ENCODE peak calls at places on chromosome 9, in six cellular contexts. A is breast epithelium, P is thyroid gland, R is ovary, B is spleen, U is uterus. W is an unnamed sample.
A peak's percentile ranks its signal among the peaks of the same experiment; 100 is the strongest.

GRCh38 chr9:6645153-6646027 is at the start of gene GLDC:
- DNase-seq in A (peak; percentile 71), P (peak; percentile 89), R (peak; percentile 18), B (peak; percentile 79), U (peak; percentile 17), W (peak; percentile 32)

GRCh38 chr9:108331596-108331995 is 524.2 kb downstream of the ACTL7B start:
- DNase-seq in A (no peak), P (no peak), R (no peak), B (no peak), U (no peak), W (no peak)

GRCh38 chr9:99013550-99013949 is 69.8 kb downstream of the COL15A1 start:
- DNase-seq in A (no peak), P (no peak), R (no peak), B (no peak), U (no peak), W (no peak)

GRCh38 chr9:94918038-94918753 is 191.7 kb downstream of the AOPEP start:
- DNase-seq in A (no peak), P (no peak), R (peak; percentile 17), B (no peak), U (no peak), W (no peak)

GRCh38 chr9:70962761-70963445 is 158.5 kb downstream of the TRPM3 start:
- DNase-seq in A (no peak), P (no peak), R (no peak), B (no peak), U (no peak), W (no peak)

GRCh38 chr9:91727316-91727861 is 222.6 kb downstream of the ROR2 start:
- DNase-seq in A (no peak), P (peak; percentile 19), R (no peak), B (no peak), U (no peak), W (no peak)

GRCh38 chr9:110842169-110842568 is 173.6 kb downstream of the MUSK start:
- DNase-seq in A (no peak), P (no peak), R (no peak), B (no peak), U (no peak), W (no peak)

GRCh38 chr9:2726620-2727335 is 9.5 kb downstream of the KCNV2 start:
- DNase-seq in A (no peak), P (no peak), R (no peak), B (no peak), U (no peak), W (no peak)

GRCh38 chr9:83665576-83666200 is 42.1 kb downstream of the UBQLN1 start:
- DNase-seq in A (no peak), P (no peak), R (no peak), B (no peak), U (no peak), W (no peak)

GRCh38 chr9:116765009-116765408 is 77.9 kb downstream of the TRIM32 start:
- DNase-seq in A (no peak), P (no peak), R (no peak), B (no peak), U (no peak), W (no peak)

GRCh38 chr9:123335227-123335985 is 20.6 kb upstream of the CRB2 start:
- DNase-seq in A (no peak), P (peak; percentile 93), R (no peak), B (no peak), U (no peak), W (no peak)

GRCh38 chr9:121651014-121651294 is 480 bp upstream of the DAB2IP start:
- DNase-seq in A (no peak), P (no peak), R (no peak), B (no peak), U (no peak), W (no peak)

GRCh38 chr9:131994364-131995110 is 85.1 kb downstream of the MED27 start:
- DNase-seq in A (no peak), P (no peak), R (no peak), B (no peak), U (no peak), W (no peak)

GRCh38 chr9:677461-678097 is 163.9 kb upstream of the DMRT1 start:
- DNase-seq in A (no peak), P (no peak), R (no peak), B (no peak), U (no peak), W (no peak)

GRCh38 chr9:127905788-127906191 is 6.4 kb upstream of the ST6GALNAC6 start:
- DNase-seq in A (no peak), P (peak; percentile 90), R (no peak), B (peak; percentile 90), U (no peak), W (peak; percentile 26)

GRCh38 chr9:129669946-129670345 is 4.5 kb downstream of the PRRX2 start:
- DNase-seq in A (no peak), P (no peak), R (no peak), B (no peak), U (no peak), W (no peak)

GRCh38 chr9:134434896-134435506 is 108.7 kb downstream of the RXRA start:
- DNase-seq in A (peak; percentile 96), P (peak; percentile 100), R (peak; percentile 97), B (peak; percentile 88), U (peak; percentile 97), W (peak; percentile 96)

GRCh38 chr9:41229408-41230401 is 40.6 kb upstream of the ZNG1F start:
- DNase-seq in A (no peak), P (no peak), R (peak; percentile 20), B (peak; percentile 81), U (no peak), W (peak; percentile 28)

GRCh38 chr9:97510797-97511761 is 9.6 kb downstream of the TMOD1 start:
- DNase-seq in A (no peak), P (no peak), R (no peak), B (no peak), U (no peak), W (no peak)

GRCh38 chr9:130893250-130894101 is 3.1 kb downstream of the QRFP start:
- DNase-seq in A (no peak), P (no peak), R (no peak), B (peak; percentile 87), U (no peak), W (peak; percentile 55)

GRCh38 chr9:113397077-113397696 is 3.9 kb downstream of the ALAD start:
- DNase-seq in A (peak; percentile 28), P (no peak), R (no peak), B (no peak), U (no peak), W (no peak)

GRCh38 chr9:120942186-120943001 is 15.8 kb upstream of the TRAF1 start:
- DNase-seq in A (no peak), P (peak; percentile 65), R (no peak), B (no peak), U (peak; percentile 69), W (no peak)

GRCh38 chr9:110028281-110029075 is 179.5 kb downstream of the C9orf152 start:
- DNase-seq in A (no peak), P (no peak), R (no peak), B (no peak), U (no peak), W (no peak)

GRCh38 chr9:115691686-115692085 is 461.9 kb upstream of the PAPPA start:
- DNase-seq in A (no peak), P (no peak), R (no peak), B (no peak), U (no peak), W (no peak)

GRCh38 chr9:72888032-72888431 is 64.8 kb downstream of the ALDH1A1 start:
- DNase-seq in A (no peak), P (no peak), R (no peak), B (no peak), U (no peak), W (no peak)

GRCh38 chr9:125635888-125636287 is 71.1 kb downstream of the MAPKAP1 start:
- DNase-seq in A (no peak), P (no peak), R (no peak), B (no peak), U (no peak), W (no peak)

GRCh38 chr9:128159073-128159783 is 837 bp upstream of the BBLN start:
- DNase-seq in A (no peak), P (no peak), R (peak; percentile 57), B (no peak), U (peak; percentile 45), W (peak; percentile 47)

GRCh38 chr9:124769451-124770358 is 1.4 kb downstream of the NR6A1 start:
- DNase-seq in A (no peak), P (peak; percentile 46), R (peak; percentile 55), B (peak; percentile 88), U (peak; percentile 29), W (no peak)

GRCh38 chr9:87505869-87506678 is 8.4 kb downstream of the DAPK1 start:
- DNase-seq in A (no peak), P (no peak), R (no peak), B (no peak), U (no peak), W (no peak)

GRCh38 chr9:123206064-123206463 is 62.3 kb downstream of the STRBP start:
- DNase-seq in A (no peak), P (no peak), R (no peak), B (no peak), U (no peak), W (no peak)

GRCh38 chr9:71746753-71747115 is 21.6 kb downstream of the CEMIP2 start:
- DNase-seq in A (no peak), P (no peak), R (no peak), B (no peak), U (no peak), W (no peak)

GRCh38 chr9:19759066-19759465 is 29.8 kb downstream of the SLC24A2 start:
- DNase-seq in A (no peak), P (no peak), R (no peak), B (no peak), U (no peak), W (no peak)

GRCh38 chr9:123329329-123329955 is 26.6 kb upstream of the CRB2 start:
- DNase-seq in A (peak; percentile 84), P (peak; percentile 56), R (no peak), B (no peak), U (no peak), W (no peak)

GRCh38 chr9:21576331-21577189 is 94.4 kb upstream of the IFNE start:
- DNase-seq in A (no peak), P (peak; percentile 24), R (peak; percentile 10), B (no peak), U (no peak), W (no peak)
- H3K27ac ChIP-seq in A (peak overlapping the region; percentile 43), P (no peak overlapping the region), R (peak overlapping the region; percentile 3), B (no peak overlapping the region), U (no peak overlapping the region), W (no peak overlapping the region)

GRCh38 chr9:135582966-135583685 is 21.6 kb downstream of the PAEP start:
- DNase-seq in A (no peak), P (no peak), R (no peak), B (peak; percentile 49), U (no peak), W (no peak)
- TF ChIP-seq POLR2A in A (no peak), P (no peak), R (no peak), B (no peak), U (no peak), W (no peak)

GRCh38 chr9:136823136-136824046 is 15.6 kb downstream of the RABL6 start:
- DNase-seq in A (no peak), P (no peak), R (no peak), B (no peak), U (no peak), W (peak; percentile 22)
- H3K27ac ChIP-seq in A (no peak overlapping the region), P (no peak overlapping the region), R (no peak overlapping the region), B (no peak overlapping the region), U (no peak overlapping the region), W (no peak overlapping the region)

DNA sequence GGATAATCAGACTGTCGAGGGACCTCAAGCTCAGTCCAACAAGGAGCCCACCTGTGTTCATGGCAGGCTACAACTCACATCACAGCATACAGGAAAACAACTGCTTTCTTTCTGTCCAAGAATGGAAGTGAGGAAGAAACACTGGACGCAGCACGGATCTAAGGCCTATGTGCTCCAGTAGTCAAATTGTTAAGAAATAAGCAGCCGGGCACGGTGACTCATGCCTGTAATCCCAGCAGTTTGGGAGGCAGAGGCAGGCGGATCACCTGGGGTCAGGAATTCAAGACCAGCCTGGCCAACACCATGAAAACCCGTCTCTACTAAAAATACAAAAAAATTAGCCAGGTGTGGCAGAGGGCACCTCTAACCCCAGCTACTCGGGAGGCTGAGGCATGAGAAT is 427.8 kb downstream of the BNC2 start:
- DNase-seq in A (no peak), P (peak; percentile 55), R (no peak), B (no peak), U (peak; percentile 52), W (no peak)
- TF ChIP-seq POLR2A in A (no peak), P (no peak), R (no peak), B (no peak), U (no peak), W (no peak)

W was measured in heart left ventricle.